ENCODE peak calls at places on chromosomes 4 and X, in nine cellular contexts. O is GM13976; U is NCI-H748 treated with DMSO at 0.1 percent for 48 hours; K is GM12878; J is activated T-helper 1 cell treated with Interleukin-2 at 50 U/mL for 16 hours; A is activated CD4-positive, alpha-beta T cell treated with anti-CD3 and anti-CD28 coated beads for 24 hours; E is anterior cingulate cortex; Q is fibroblast of the aortic adventitia; N is CD8-positive, alpha-beta memory T cell. L is an unnamed sample.

GRCh38 chr4:5724377-5724776 is 13.4 kb downstream of the EVC start:
- DNase-seq in O (no peak), U (no peak), K (no peak), J (no peak), A (no peak), E (no peak), Q (no peak), N (no peak), L (no peak)

GRCh38 chrX:71533850-71534515 is 1.1 kb downstream of the OGT start:
- DNase-seq in O (no peak), U (peak; percentile 58), K (no peak), J (peak; percentile 36), A (peak; percentile 43), E (peak; percentile 47), Q (peak; percentile 57), N (peak; percentile 70), L (no peak)

GRCh38 chr4:84964995-84965557 is 1.4 kb downstream of the WDFY3 start:
- DNase-seq in O (no peak), U (no peak), K (no peak), J (no peak), A (no peak), E (no peak), Q (peak; percentile 10), N (no peak), L (no peak)

GRCh38 chr4:15182600-15183222 is 180.4 kb downstream of the CPEB2 start:
- DNase-seq in O (no peak), U (no peak), K (no peak), J (no peak), A (peak; percentile 4), E (no peak), Q (no peak), N (no peak), L (no peak)

GRCh38 chrX:78024349-78025108 is 55.1 kb upstream of the PGAM4 start:
- DNase-seq in O (peak; percentile 53), U (peak; percentile 26), K (no peak), J (no peak), A (no peak), E (no peak), Q (peak; percentile 3), N (peak; percentile 47), L (no peak)

GRCh38 chr4:138034871-138035270 is 207.3 kb downstream of the SLC7A11 start:
- DNase-seq in O (no peak), U (no peak), K (no peak), J (no peak), A (no peak), E (no peak), Q (peak; percentile 87), N (no peak), L (no peak)

GRCh38 chr4:8077181-8078108 is 81.2 kb downstream of the ABLIM2 start:
- DNase-seq in O (no peak), U (no peak), K (no peak), J (no peak), A (no peak), E (no peak), Q (no peak), N (no peak), L (no peak)

GRCh38 chr4:4810365-4810764 is 49.1 kb upstream of the MSX1 start:
- DNase-seq in O (no peak), U (no peak), K (no peak), J (no peak), A (no peak), E (peak; percentile 46), Q (no peak), N (no peak), L (peak; percentile 44)

GRCh38 chr4:118716304-118716703 is 31.1 kb downstream of the METTL14 start:
- DNase-seq in O (no peak), U (no peak), K (no peak), J (no peak), A (no peak), E (no peak), Q (no peak), N (no peak), L (no peak)

GRCh38 chr4:173181769-173182374 is 13.3 kb downstream of the GALNT7 start:
- DNase-seq in O (no peak), U (no peak), K (no peak), J (no peak), A (no peak), E (no peak), Q (peak; percentile 68), N (no peak), L (no peak)

GRCh38 chrX:40531056-40531826 is 49.5 kb upstream of the ATP6AP2 start:
- DNase-seq in O (no peak), U (no peak), K (no peak), J (no peak), A (no peak), E (no peak), Q (no peak), N (no peak), L (no peak)

GRCh38 chr4:16764622-16765021 is 133.8 kb downstream of the LDB2 start:
- DNase-seq in O (no peak), U (no peak), K (no peak), J (no peak), A (no peak), E (no peak), Q (no peak), N (no peak), L (no peak)

GRCh38 chrX:12702509-12703091 is 88.6 kb upstream of the PRPS2 start:
- DNase-seq in O (no peak), U (no peak), K (no peak), J (no peak), A (no peak), E (no peak), Q (no peak), N (no peak), L (no peak)

GRCh38 chr4:115360441-115360840 is 247.0 kb upstream of the NDST4 start:
- DNase-seq in O (no peak), U (no peak), K (no peak), J (no peak), A (no peak), E (no peak), Q (no peak), N (no peak), L (no peak)

GRCh38 chr4:101763576-101763975 is 27.0 kb upstream of the BANK1 start:
- DNase-seq in O (no peak), U (no peak), K (no peak), J (no peak), A (no peak), E (no peak), Q (no peak), N (no peak), L (no peak)

GRCh38 chr4:112633477-112634235 is 3.1 kb downstream of the ZGRF1 start:
- DNase-seq in O (peak; percentile 37), U (peak; percentile 2), K (peak; percentile 17), J (no peak), A (no peak), E (no peak), Q (peak; percentile 72), N (peak; percentile 18), L (no peak)

GRCh38 chrX:38985375-38985774 is 184.1 kb downstream of the MID1IP1 start:
- DNase-seq in O (peak; percentile 50), U (peak; percentile 13), K (no peak), J (no peak), A (no peak), E (no peak), Q (peak; percentile 20), N (peak; percentile 31), L (peak; percentile 5)

GRCh38 chrX:106906361-106906760 is 3.2 kb upstream of the RIPPLY1 start:
- DNase-seq in O (no peak), U (no peak), K (no peak), J (no peak), A (no peak), E (no peak), Q (no peak), N (no peak), L (no peak)

GRCh38 chr4:101792056-101792575 is 1.6 kb downstream of the BANK1 start:
- DNase-seq in O (no peak), U (no peak), K (no peak), J (no peak), A (no peak), E (no peak), Q (no peak), N (no peak), L (no peak)

GRCh38 chr4:181601118-181601517 is 642.1 kb upstream of the TENM3 start:
- DNase-seq in O (no peak), U (no peak), K (no peak), J (no peak), A (no peak), E (no peak), Q (no peak), N (no peak), L (no peak)

GRCh38 chrX:15468036-15468435 is 25.1 kb downstream of the PIR start:
- DNase-seq in O (peak; percentile 21), U (no peak), K (no peak), J (no peak), A (no peak), E (no peak), Q (peak; percentile 85), N (no peak), L (no peak)

GRCh38 chr4:146371812-146372211 is 149.9 kb downstream of the SLC10A7 start:
- DNase-seq in O (no peak), U (no peak), K (no peak), J (no peak), A (no peak), E (no peak), Q (no peak), N (no peak), L (no peak)

L was measured in C1 segment of cervical spinal cord.